ENCODE peak calls at places on chromosome 11, in seven cellular contexts. Q is HTR-8/SVneo; F is stimulated activated CD4-positive, alpha-beta T cell treated with anti-CD3 and anti-CD28 coated beads, Interleukin-2, amount 100 ng/mL, for 48 hours; G is stimulated activated naive B cell treated with anti-CD40 and anti-IgM and Interleukin-4, amounts not matched to agents 10 μg/mL and 1 μg/mL and 100 μg/mL, for 72 hours; C is cerebellum; W is central memory CD4-positive, alpha-beta T cell; X is stimulated activated CD8-positive, alpha-beta memory T cell treated with anti-CD3 and anti-CD28 coated beads, Interleukin-4, amount 100 ng/mL, for 1 hour. I is an unnamed sample.

GRCh38 chr11:61756452-61757212 is 4.2 kb downstream of the MYRF start:
- DNase-seq in C (no peak), G (no peak), W (no peak), X (no peak), F (no peak), Q (peak; percentile 68), I (no peak)

GRCh38 chr11:96098511-96099241 is 174.8 kb upstream of the MTMR2 start:
- DNase-seq in Q (no peak), C (no peak), X (no peak), W (no peak), G (no peak), F (no peak), I (no peak)

GRCh38 chr11:27720277-27720830 is 20.1 kb upstream of the BDNF start:
- DNase-seq in C (peak; percentile 58), W (no peak), F (no peak), X (no peak), G (no peak), Q (no peak), I (no peak)

GRCh38 chr11:65726660-65727059 is 6.1 kb upstream of the RNASEH2C start:
- DNase-seq in C (no peak), W (no peak), G (no peak), Q (no peak), X (no peak), F (no peak), I (no peak)

GRCh38 chr11:66971483-66971882 is 3.6 kb upstream of the C11orf86 start:
- DNase-seq in W (no peak), F (no peak), G (no peak), Q (no peak), X (no peak), C (no peak), I (no peak)

GRCh38 chr11:46170797-46171196 is 49.5 kb upstream of the PHF21A start:
- DNase-seq in C (no peak), F (no peak), X (no peak), Q (no peak), G (no peak), W (no peak), I (no peak)

GRCh38 chr11:77590194-77590591 is 440 bp downstream of the AQP11 start:
- DNase-seq in W (no peak), X (no peak), G (peak; percentile 21), F (no peak), C (peak; percentile 77), Q (no peak), I (no peak)

GRCh38 chr11:26028294-26028954 is 303.5 kb upstream of the ANO3 start:
- DNase-seq in W (no peak), X (no peak), Q (peak; percentile 61), F (no peak), C (no peak), G (no peak), I (no peak)

GRCh38 chr11:27431808-27432207 is 40.8 kb downstream of the LGR4 start:
- DNase-seq in X (no peak), C (no peak), G (no peak), W (no peak), F (no peak), Q (no peak), I (no peak)

GRCh38 chr11:67437082-67437821 is at the start of gene PTPRCAP:
- DNase-seq in F (no peak), W (peak; percentile 80), X (peak; percentile 62), G (peak; percentile 74), C (no peak), Q (no peak), I (no peak)

GRCh38 chr11:59766542-59766941 is 11.4 kb downstream of the STX3 start:
- DNase-seq in Q (no peak), X (no peak), F (no peak), W (no peak), G (no peak), C (no peak), I (no peak)

GRCh38 chr11:31671681-31672080 is 139.4 kb downstream of the PAX6 start:
- DNase-seq in W (no peak), F (no peak), C (peak; percentile 56), G (no peak), Q (no peak), X (no peak), I (no peak)

GRCh38 chr11:3203221-3204043 is 15.2 kb downstream of the MRGPRG start:
- DNase-seq in C (no peak), W (no peak), X (no peak), Q (no peak), F (no peak), G (no peak), I (no peak)

GRCh38 chr11:119309953-119310681 is 6.8 kb downstream of the MCAM start:
- DNase-seq in F (no peak), W (no peak), X (no peak), Q (no peak), G (no peak), C (no peak), I (no peak)

GRCh38 chr11:82701847-82702520 is 31.7 kb downstream of the FAM181B start:
- DNase-seq in F (peak; percentile 21), X (no peak), Q (peak; percentile 43), W (no peak), C (no peak), G (no peak), I (no peak)

GRCh38 chr11:114308689-114309089 is 12.5 kb downstream of the NNMT start:
- DNase-seq in C (no peak), X (no peak), F (no peak), W (no peak), Q (no peak), G (no peak), I (no peak)

GRCh38 chr11:133934599-133935550 is 21.9 kb downstream of the IGSF9B start:
- DNase-seq in W (no peak), X (no peak), C (peak; percentile 92), G (no peak), F (no peak), Q (peak; percentile 66), I (no peak)

GRCh38 chr11:19658344-19658743 is 54.3 kb upstream of the NAV2 start:
- DNase-seq in Q (no peak), X (no peak), G (no peak), W (no peak), C (no peak), F (no peak), I (no peak)

GRCh38 chr11:68044145-68044813 is 5.5 kb downstream of the TCIRG1 start:
- DNase-seq in F (no peak), C (no peak), G (no peak), Q (no peak), X (no peak), W (no peak), I (no peak)

GRCh38 chr11:127485541-127485940 is 485.0 kb upstream of the KIRREL3 start:
- DNase-seq in X (no peak), F (no peak), Q (no peak), C (no peak), W (no peak), G (no peak), I (no peak)